ENCODE peak calls at places on chromosomes 11 and 22, in four cellular contexts. C is activated CD4-positive, alpha-beta T cell treated with anti-CD3 and anti-CD28 coated beads for 24 hours; F is left lung; X is aorta. O is an unnamed sample.
A peak's percentile ranks its signal among the peaks of the same experiment; 100 is the strongest.

GRCh38 chr22:41001722-41002122 is 50.5 kb downstream of the RBX1 start:
- DNase-seq in F (no peak), X (no peak), C (no peak), O (peak; percentile 78)

GRCh38 chr22:19621372-19622060 is 92.8 kb upstream of the SEPTIN5 start:
- DNase-seq in F (no peak), X (no peak), C (no peak), O (no peak)

GRCh38 chr11:35927730-35928129 is 16.1 kb upstream of the LDLRAD3 start:
- DNase-seq in C (no peak), F (peak; percentile 86), X (peak; percentile 78), O (no peak)

GRCh38 chr11:122089111-122089510 is 26.9 kb downstream of the BLID start:
- DNase-seq in C (no peak), X (no peak), F (no peak), O (peak; percentile 54)

GRCh38 chr11:72971611-72972010 is 157.4 kb downstream of the ATG16L2 start:
- DNase-seq in C (no peak), X (no peak), F (no peak), O (no peak)

GRCh38 chr11:4025248-4025956 is 69.2 kb upstream of the RRM1 start:
- DNase-seq in C (no peak), F (no peak), X (no peak), O (no peak)

GRCh38 chr11:121365304-121365703 is 72.7 kb downstream of the SC5D start:
- DNase-seq in X (no peak), C (no peak), F (no peak), O (no peak)

GRCh38 chr11:118002010-118002540 is 15.9 kb downstream of the IL10RA start:
- DNase-seq in C (no peak), X (no peak), F (no peak), O (no peak)

GRCh38 chr22:47628477-47629272 is 866.2 kb downstream of the TBC1D22A start:
- DNase-seq in F (no peak), C (no peak), X (no peak), O (no peak)

GRCh38 chr11:108994887-108995286 is 330.0 kb downstream of the DDX10 start:
- DNase-seq in F (no peak), C (no peak), X (no peak), O (no peak)

GRCh38 chr11:27395556-27396258 is 32.7 kb upstream of the CCDC34 start:
- DNase-seq in C (no peak), X (no peak), F (no peak), O (peak; percentile 87)

GRCh38 chr11:120102862-120103118 is 35.1 kb downstream of the TRIM29 start:
- DNase-seq in X (no peak), F (no peak), C (no peak), O (no peak)

GRCh38 chr11:27124514-27125264 is 84.1 kb downstream of the BBOX1 start:
- DNase-seq in C (no peak), F (peak; percentile 35), X (no peak), O (no peak)

GRCh38 chr22:19576460-19577421 is 52.5 kb upstream of the CLDN5 start:
- DNase-seq in F (no peak), X (no peak), C (peak; percentile 42), O (peak; percentile 68)

GRCh38 chr22:48432721-48433518 is 1394.8 kb downstream of the BRD1 start:
- DNase-seq in F (no peak), C (no peak), X (peak; percentile 43), O (peak; percentile 27)

O was measured in Caki2.